ENCODE peak calls at places on chromosomes 1 and 21, in four cellular contexts. M, W, P and U are unnamed samples.
A peak's percentile ranks its signal among the peaks of the same experiment; 100 is the strongest.

GRCh38 chr1:57443004-57443403 is 19.1 kb upstream of the DAB1 start:
- DNase-seq in M (no peak), W (no peak), P (no peak), U (no peak)

GRCh38 chr1:53573931-53574330 is 114.7 kb downstream of the DMRTB1 start:
- DNase-seq in M (no peak), W (no peak), P (no peak), U (no peak)

GRCh38 chr1:2194898-2195673 is 514 bp upstream of the FAAP20 start:
- DNase-seq in P (peak; percentile 84), W (peak; percentile 43), M (peak; percentile 82), U (peak; percentile 65)

GRCh38 chr1:106785136-106785535 is 271.3 kb upstream of the PRMT6 start:
- DNase-seq in M (no peak), P (no peak), W (no peak), U (no peak)

GRCh38 chr1:208201241-208201640 is 42.9 kb downstream of the PLXNA2 start:
- DNase-seq in M (no peak), P (peak; percentile 72), W (no peak), U (no peak)

GRCh38 chr1:89711140-89711778 is 78.3 kb downstream of the LRRC8C start:
- DNase-seq in M (no peak), W (no peak), P (no peak), U (no peak)

GRCh38 chr1:207845109-207845508 is 65.8 kb downstream of the CD34 start:
- DNase-seq in M (no peak), W (no peak), P (no peak), U (no peak)

GRCh38 chr1:200411406-200412257 is 1.8 kb upstream of the ZNF281 start:
- DNase-seq in P (peak; percentile 64), W (no peak), M (no peak), U (peak; percentile 82)

GRCh38 chr1:14655386-14655785 is 56.9 kb downstream of the KAZN start:
- DNase-seq in W (no peak), P (no peak), M (no peak), U (no peak)

GRCh38 chr21:37855568-37856391 is 60.5 kb downstream of the KCNJ6 start:
- DNase-seq in P (no peak), M (no peak), W (no peak), U (peak; percentile 40)

GRCh38 chr1:186102559-186103148 is 272.4 kb downstream of the TPR start:
- DNase-seq in P (no peak), M (no peak), W (no peak), U (no peak)

GRCh38 chr1:184143449-184143848 is 91.9 kb downstream of the TSEN15 start:
- DNase-seq in W (no peak), M (no peak), P (no peak), U (no peak)

GRCh38 chr1:178094752-178095645 is 1.1 kb downstream of the RASAL2 start:
- DNase-seq in M (no peak), P (no peak), W (no peak), U (no peak)

GRCh38 chr1:147726161-147726560 is 34.2 kb downstream of the GJA5 start:
- DNase-seq in M (no peak), W (no peak), P (no peak), U (no peak)

GRCh38 chr1:32715901-32716311 is 13.3 kb upstream of the SYNC start:
- DNase-seq in W (no peak), M (no peak), P (no peak), U (no peak)

GRCh38 chr1:103959565-103959964 is 209.9 kb downstream of the AMY1C start:
- DNase-seq in W (no peak), M (no peak), P (no peak), U (no peak)

GRCh38 chr1:207883660-207884245 is 27.2 kb downstream of the CD34 start:
- DNase-seq in P (no peak), W (no peak), M (no peak), U (no peak)

GRCh38 chr1:212121772-212122171 is 86.2 kb downstream of the DTL start:
- DNase-seq in W (no peak), M (no peak), P (no peak), U (no peak)

GRCh38 chr1:198754670-198755069 is 115.8 kb downstream of the PTPRC start:
- DNase-seq in P (no peak), W (no peak), M (no peak), U (no peak)

GRCh38 chr1:30417701-30418425 is 305.5 kb downstream of the MATN1 start:
- DNase-seq in M (no peak), P (no peak), W (no peak), U (no peak)

GRCh38 chr1:27527223-27527856 is 37.4 kb upstream of the WASF2 start:
- DNase-seq in W (no peak), P (no peak), M (peak; percentile 84), U (peak; percentile 94)

GRCh38 chr1:47487826-47488450 is 50.1 kb downstream of the FOXD2 start:
- DNase-seq in M (no peak), W (no peak), P (no peak), U (no peak)

GRCh38 chr1:18480315-18481189 is at the start of gene KLHDC7A:
- DNase-seq in M (no peak), W (no peak), P (peak; percentile 91), U (peak; percentile 75)

GRCh38 chr1:230686747-230687146 is 27.2 kb downstream of the AGT start:
- DNase-seq in M (no peak), W (no peak), P (no peak), U (no peak)

GRCh38 chr1:39046811-39047210 is 20.7 kb downstream of the NDUFS5 start:
- DNase-seq in W (no peak), M (no peak), P (no peak), U (no peak)

GRCh38 chr21:36388835-36389234 is 3.6 kb downstream of the CHAF1B start:
- DNase-seq in M (no peak), W (no peak), P (no peak), U (peak; percentile 33)

DNA sequence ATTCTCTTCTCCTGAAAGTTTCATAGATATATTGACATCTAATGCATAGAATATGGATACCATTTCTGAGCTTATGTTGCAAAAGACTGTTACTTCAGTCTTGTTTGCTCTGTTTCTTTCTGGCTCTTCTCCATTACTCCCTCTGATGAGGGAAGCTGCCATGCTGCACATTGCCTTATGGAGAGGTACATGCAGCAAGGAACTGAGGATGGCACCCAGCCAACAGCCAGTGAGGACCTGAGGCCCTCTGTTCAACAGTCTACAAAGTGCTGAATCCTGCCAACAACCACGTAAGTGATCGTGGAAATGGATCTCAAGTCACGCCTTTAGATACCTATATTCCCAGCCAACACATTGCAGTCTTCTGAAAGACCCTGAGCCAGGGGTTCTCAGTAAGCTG is 66.6 kb upstream of the ADAMTS5 start:
- DNase-seq in M (no peak), W (no peak), P (no peak), U (no peak)
- TF ChIP-seq CBX5 in M (no peak), W (no peak), P (no peak), U (no peak)

GRCh38 chr1:94319319-94320180 is 82.2 kb upstream of the ARHGAP29 start:
- DNase-seq in P (no peak), M (no peak), W (no peak), U (no peak)
- TF ChIP-seq RAD21 in P (no peak), M (no peak), W (no peak), U (no peak)

DNA sequence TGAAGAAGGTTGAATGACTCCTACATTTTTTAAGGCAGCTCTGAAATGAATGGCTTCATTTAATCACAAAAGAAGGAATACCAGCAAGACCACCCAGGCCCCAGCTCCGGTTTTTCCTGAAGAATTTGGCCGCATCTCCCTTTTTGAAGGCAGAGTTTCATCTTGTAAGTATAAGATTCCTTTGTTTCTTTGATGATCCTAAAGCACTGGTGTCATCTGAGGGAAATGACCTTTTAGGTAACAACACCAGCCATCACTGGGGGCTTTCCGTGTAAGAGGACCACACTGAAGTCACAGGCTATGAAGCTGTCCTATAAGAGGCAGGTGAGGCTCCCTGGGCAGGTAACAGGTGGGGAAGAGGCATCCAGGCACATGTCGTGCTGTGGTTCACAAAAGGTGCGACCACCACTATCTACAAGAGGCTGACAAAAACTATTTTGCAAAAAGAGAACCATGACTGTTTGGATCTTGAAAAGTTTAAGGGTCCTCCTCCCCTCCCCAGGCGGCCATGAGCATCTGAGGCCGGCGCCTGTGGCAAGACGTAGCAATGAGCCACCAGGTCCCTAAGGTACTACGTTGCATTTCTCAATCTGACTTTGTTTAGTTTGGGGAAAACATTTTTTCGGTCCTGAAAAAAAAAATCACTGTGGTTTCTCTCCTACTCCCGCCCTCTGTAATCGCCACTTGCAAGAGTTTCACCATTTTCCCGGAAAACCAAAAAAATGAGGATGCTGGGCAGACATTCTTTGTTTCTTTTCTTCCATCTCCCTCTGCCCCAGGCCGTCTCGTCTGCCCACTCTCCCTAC is 46.3 kb upstream of the IRF2BP2 start:
- DNase-seq in P (no peak), W (no peak), M (no peak), U (peak; percentile 5)
- TF ChIP-seq CBX5 in P (no peak), W (no peak), M (no peak), U (no peak)

DNA sequence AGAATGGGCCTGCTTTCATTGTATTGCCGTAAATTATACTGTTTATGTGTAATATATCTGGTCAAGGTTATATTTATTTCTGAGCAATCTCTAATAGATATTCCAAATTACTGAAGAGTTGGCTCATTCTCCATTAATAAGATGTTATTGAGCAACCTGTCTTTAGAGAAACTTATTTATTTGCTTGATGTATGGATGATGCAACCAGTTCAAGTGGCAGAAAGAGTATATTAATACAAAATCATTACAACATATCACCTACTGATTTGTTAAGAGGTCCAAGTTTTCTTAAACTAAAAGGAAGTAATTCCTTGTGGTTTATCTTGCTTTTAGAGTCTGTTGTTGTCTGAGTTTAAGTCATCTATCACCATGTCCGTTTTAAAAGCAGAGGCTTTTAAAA is 649.3 kb upstream of the CXADR start:
- DNase-seq in P (no peak), M (no peak), W (no peak), U (no peak)
- TF ChIP-seq RAD21 in P (no peak), M (no peak), W (no peak), U (no peak)